ENCODE peak calls at places on chromosomes 13 and 19, in eight cellular contexts. One of them, this sample, is unnamed. For H3K36me3, the result is how much of the 10 kb centered on the place peaks cover.

GRCh38 chr13:94641432-94641941 is 39.8 kb downstream of the GPR180 start:
- DNase-seq in Peyer's patch: no peak
- DNase-seq in fibroblast of lung: peak
- DNase-seq in GM23338: peak
- DNase-seq in upper lobe of left lung: no peak
- DNase-seq in vagina: no peak
- DNase-seq in esophagus muscularis mucosa: no peak
- DNase-seq in heart left ventricle: no peak
- DNase-seq in this sample: no peak

GRCh38 chr13:106033634-106034033 is 501.8 kb downstream of the EFNB2 start:
- DNase-seq in vagina: no peak
- DNase-seq in Peyer's patch: no peak
- DNase-seq in esophagus muscularis mucosa: no peak
- DNase-seq in upper lobe of left lung: no peak
- DNase-seq in heart left ventricle: no peak
- DNase-seq in fibroblast of lung: peak
- DNase-seq in GM23338: peak
- DNase-seq in this sample: no peak

GRCh38 chr19:11232555-11232954 is 6.9 kb upstream of the ANGPTL8 start:
- DNase-seq in GM23338: no peak
- DNase-seq in esophagus muscularis mucosa: no peak
- DNase-seq in upper lobe of left lung: no peak
- DNase-seq in heart left ventricle: no peak
- DNase-seq in Peyer's patch: no peak
- DNase-seq in vagina: no peak
- DNase-seq in fibroblast of lung: no peak
- DNase-seq in this sample: no peak

GRCh38 chr19:2048959-2049740 is 1.9 kb downstream of the MKNK2 start:
- DNase-seq in vagina: no peak
- DNase-seq in esophagus muscularis mucosa: no peak
- DNase-seq in GM23338: no peak
- DNase-seq in Peyer's patch: no peak
- DNase-seq in fibroblast of lung: no peak
- DNase-seq in upper lobe of left lung: peak
- DNase-seq in heart left ventricle: no peak
- DNase-seq in this sample: peak

GRCh38 chr19:2809387-2810140 is 10.1 kb upstream of the ZNF554 start:
- DNase-seq in Peyer's patch: no peak
- DNase-seq in fibroblast of lung: no peak
- DNase-seq in esophagus muscularis mucosa: no peak
- DNase-seq in upper lobe of left lung: peak
- DNase-seq in heart left ventricle: no peak
- DNase-seq in vagina: no peak
- DNase-seq in GM23338: no peak
- DNase-seq in this sample: no peak

GRCh38 chr13:83184819-83185218 is 697.5 kb downstream of the SLITRK1 start:
- DNase-seq in upper lobe of left lung: no peak
- DNase-seq in heart left ventricle: no peak
- DNase-seq in GM23338: no peak
- DNase-seq in fibroblast of lung: peak
- DNase-seq in esophagus muscularis mucosa: no peak
- DNase-seq in Peyer's patch: no peak
- DNase-seq in vagina: no peak
- DNase-seq in this sample: no peak

GRCh38 chr13:109533350-109533749 is 253.0 kb downstream of the IRS2 start:
- DNase-seq in vagina: no peak
- DNase-seq in GM23338: no peak
- DNase-seq in upper lobe of left lung: no peak
- DNase-seq in Peyer's patch: no peak
- DNase-seq in heart left ventricle: no peak
- DNase-seq in fibroblast of lung: no peak
- DNase-seq in esophagus muscularis mucosa: no peak
- DNase-seq in this sample: no peak

GRCh38 chr19:54164369-54165068 is 5.0 kb upstream of the LENG1 start:
- DNase-seq in esophagus muscularis mucosa: no peak
- DNase-seq in fibroblast of lung: peak
- DNase-seq in upper lobe of left lung: peak
- DNase-seq in GM23338: peak
- DNase-seq in vagina: no peak
- DNase-seq in Peyer's patch: peak
- DNase-seq in heart left ventricle: no peak
- DNase-seq in this sample: peak

GRCh38 chr13:111022241-111022640 is 92.9 kb upstream of the ARHGEF7 start:
- DNase-seq in esophagus muscularis mucosa: no peak
- DNase-seq in upper lobe of left lung: no peak
- DNase-seq in vagina: no peak
- DNase-seq in fibroblast of lung: no peak
- DNase-seq in heart left ventricle: no peak
- DNase-seq in Peyer's patch: no peak
- DNase-seq in GM23338: no peak
- DNase-seq in this sample: no peak

GRCh38 chr13:28128030-28128429 is 10.3 kb upstream of the PAN3 start:
- DNase-seq in heart left ventricle: no peak
- DNase-seq in Peyer's patch: no peak
- DNase-seq in GM23338: no peak
- DNase-seq in esophagus muscularis mucosa: no peak
- DNase-seq in fibroblast of lung: no peak
- DNase-seq in upper lobe of left lung: no peak
- DNase-seq in vagina: no peak
- DNase-seq in this sample: no peak

GRCh38 chr19:926595-927043 is 784 bp downstream of the ARID3A start:
- DNase-seq in esophagus muscularis mucosa: no peak
- DNase-seq in heart left ventricle: peak
- DNase-seq in upper lobe of left lung: peak
- DNase-seq in fibroblast of lung: no peak
- DNase-seq in Peyer's patch: peak
- DNase-seq in vagina: no peak
- DNase-seq in GM23338: peak
- DNase-seq in this sample: peak

GRCh38 chr19:37304190-37304883 is 66.6 kb upstream of the ZNF527 start:
- DNase-seq in fibroblast of lung: peak
- DNase-seq in GM23338: no peak
- DNase-seq in vagina: no peak
- DNase-seq in Peyer's patch: no peak
- DNase-seq in esophagus muscularis mucosa: no peak
- DNase-seq in upper lobe of left lung: peak
- DNase-seq in heart left ventricle: peak
- DNase-seq in this sample: peak

GRCh38 chr13:73661066-73661465 is 473.1 kb downstream of the KLF12 start:
- DNase-seq in heart left ventricle: no peak
- DNase-seq in fibroblast of lung: no peak
- DNase-seq in vagina: no peak
- DNase-seq in Peyer's patch: no peak
- DNase-seq in GM23338: no peak
- DNase-seq in esophagus muscularis mucosa: no peak
- DNase-seq in upper lobe of left lung: peak
- DNase-seq in this sample: no peak

GRCh38 chr13:26710166-26710565 is 50.4 kb downstream of the GPR12 start:
- DNase-seq in vagina: no peak
- DNase-seq in esophagus muscularis mucosa: peak
- DNase-seq in GM23338: peak
- DNase-seq in Peyer's patch: no peak
- DNase-seq in fibroblast of lung: no peak
- DNase-seq in upper lobe of left lung: peak
- DNase-seq in heart left ventricle: no peak
- DNase-seq in this sample: no peak

GRCh38 chr19:35352448-35353304 is 5.0 kb downstream of the FFAR1 start:
- DNase-seq in heart left ventricle: peak
- DNase-seq in GM23338: peak
- DNase-seq in upper lobe of left lung: peak
- DNase-seq in vagina: no peak
- DNase-seq in Peyer's patch: peak
- DNase-seq in esophagus muscularis mucosa: no peak
- DNase-seq in fibroblast of lung: peak
- DNase-seq in this sample: peak

GRCh38 chr19:55491546-55492360 is 3.5 kb downstream of the SSC5D start:
- DNase-seq in GM23338: no peak
- DNase-seq in upper lobe of left lung: peak
- DNase-seq in esophagus muscularis mucosa: no peak
- DNase-seq in heart left ventricle: no peak
- DNase-seq in Peyer's patch: no peak
- DNase-seq in vagina: no peak
- DNase-seq in fibroblast of lung: no peak
- DNase-seq in this sample: no peak

GRCh38 chr19:3115411-3115810 is 20.4 kb upstream of the GNA15 start:
- DNase-seq in Peyer's patch: no peak
- DNase-seq in esophagus muscularis mucosa: no peak
- DNase-seq in fibroblast of lung: no peak
- DNase-seq in GM23338: no peak
- DNase-seq in vagina: no peak
- DNase-seq in upper lobe of left lung: peak
- DNase-seq in heart left ventricle: no peak
- DNase-seq in this sample: no peak

GRCh38 chr13:53012707-53013106 is 15.9 kb upstream of the OLFM4 start:
- DNase-seq in upper lobe of left lung: no peak
- DNase-seq in GM23338: no peak
- DNase-seq in Peyer's patch: no peak
- DNase-seq in heart left ventricle: no peak
- DNase-seq in vagina: no peak
- DNase-seq in esophagus muscularis mucosa: no peak
- DNase-seq in fibroblast of lung: no peak
- DNase-seq in this sample: no peak

GRCh38 chr13:110272651-110273050 is 34.3 kb downstream of the COL4A1 start:
- DNase-seq in esophagus muscularis mucosa: no peak
- DNase-seq in fibroblast of lung: no peak
- DNase-seq in Peyer's patch: no peak
- DNase-seq in heart left ventricle: peak
- DNase-seq in GM23338: no peak
- DNase-seq in vagina: peak
- DNase-seq in upper lobe of left lung: no peak
- DNase-seq in this sample: no peak

GRCh38 chr19:27920774-27921173 is 1292.2 kb downstream of the UQCRFS1 start:
- DNase-seq in GM23338: no peak
- DNase-seq in vagina: no peak
- DNase-seq in Peyer's patch: no peak
- DNase-seq in upper lobe of left lung: no peak
- DNase-seq in fibroblast of lung: no peak
- DNase-seq in esophagus muscularis mucosa: no peak
- DNase-seq in heart left ventricle: no peak
- DNase-seq in this sample: no peak

GRCh38 chr19:13978721-13979191 is 26.4 kb downstream of the DCAF15 start:
- DNase-seq in fibroblast of lung: no peak
- DNase-seq in upper lobe of left lung: peak
- DNase-seq in vagina: no peak
- DNase-seq in GM23338: no peak
- DNase-seq in heart left ventricle: no peak
- DNase-seq in esophagus muscularis mucosa: no peak
- DNase-seq in Peyer's patch: no peak
- DNase-seq in this sample: peak
- H3K4me3 ChIP-seq in fibroblast of lung: no peak
- H3K4me3 ChIP-seq in upper lobe of left lung: peak
- H3K4me3 ChIP-seq in vagina: peak
- H3K4me3 ChIP-seq in GM23338: peak
- H3K4me3 ChIP-seq in heart left ventricle: peak
- H3K4me3 ChIP-seq in esophagus muscularis mucosa: peak
- H3K4me3 ChIP-seq in Peyer's patch: peak
- H3K4me3 ChIP-seq in this sample: peak

DNA sequence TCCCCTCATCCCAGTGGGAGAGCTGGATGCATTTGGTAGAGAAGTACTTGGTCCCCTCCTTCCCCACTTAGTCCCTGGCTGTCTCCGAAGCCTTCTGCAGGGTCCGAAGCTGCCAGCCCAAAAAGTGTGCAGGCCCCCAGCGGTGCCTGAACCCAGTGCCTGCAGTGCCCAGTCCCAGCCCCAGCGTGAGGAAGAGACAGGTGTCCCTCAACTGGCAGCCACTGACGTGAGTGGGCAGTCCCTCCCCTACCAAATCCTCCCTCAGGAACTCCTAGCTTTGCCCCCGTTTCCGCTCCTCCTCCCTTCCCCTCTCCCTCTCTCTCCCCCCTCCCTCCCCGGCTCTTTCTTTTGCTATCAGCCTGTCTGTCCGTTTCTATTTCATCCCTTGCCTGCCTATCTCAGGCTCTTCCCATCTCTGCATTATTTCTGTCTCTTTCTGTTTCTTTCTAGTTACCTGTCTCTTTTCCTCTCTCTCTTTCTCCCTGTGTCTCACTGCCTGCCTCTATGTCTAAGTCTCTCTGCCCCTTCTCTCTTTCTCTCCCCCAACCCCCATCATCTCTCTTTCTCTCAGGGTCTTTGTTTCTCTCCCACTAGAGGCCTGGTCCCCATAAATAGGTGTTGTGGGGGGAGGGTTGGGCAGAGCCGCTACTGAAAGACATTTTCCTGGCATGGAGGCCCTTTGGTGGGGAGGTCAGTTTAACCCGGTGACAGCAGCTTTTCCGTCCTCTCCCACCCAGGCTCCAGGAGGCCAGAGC is 1.7 kb upstream of the LTBP4 start:
- DNase-seq in vagina: no peak
- DNase-seq in upper lobe of left lung: peak
- DNase-seq in esophagus muscularis mucosa: no peak
- DNase-seq in heart left ventricle: no peak
- DNase-seq in GM23338: peak
- DNase-seq in Peyer's patch: no peak
- DNase-seq in fibroblast of lung: peak
- DNase-seq in this sample: no peak
- H3K27ac ChIP-seq in vagina: peak
- H3K27ac ChIP-seq in upper lobe of left lung: peak
- H3K27ac ChIP-seq in esophagus muscularis mucosa: peak
- H3K27ac ChIP-seq in heart left ventricle: peak
- H3K27ac ChIP-seq in GM23338: no peak
- H3K27ac ChIP-seq in Peyer's patch: peak
- H3K27ac ChIP-seq in fibroblast of lung: no peak
- H3K27ac ChIP-seq in this sample: peak

DNA sequence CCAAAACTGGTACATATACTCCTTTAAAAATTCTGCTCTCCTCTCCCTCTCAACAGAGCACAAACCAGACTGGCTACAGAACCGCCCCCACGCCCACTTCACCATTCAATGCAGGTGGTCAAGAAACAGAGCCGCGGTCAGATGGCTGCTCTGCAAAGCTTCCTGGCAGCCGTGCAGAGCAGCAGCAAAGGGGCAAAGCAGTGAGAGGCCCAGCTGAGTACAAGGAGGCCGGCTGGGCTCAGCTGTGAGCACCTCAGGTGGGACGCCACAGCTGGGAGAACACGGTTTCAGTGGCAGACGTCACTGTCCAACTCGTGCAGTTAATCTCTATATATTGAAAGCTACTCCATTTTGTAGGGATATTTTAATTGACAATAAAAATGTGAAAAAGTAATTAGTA is 8.3 kb downstream of the GRTP1 start:
- DNase-seq in upper lobe of left lung: no peak
- DNase-seq in vagina: no peak
- DNase-seq in heart left ventricle: no peak
- DNase-seq in esophagus muscularis mucosa: no peak
- DNase-seq in Peyer's patch: no peak
- DNase-seq in GM23338: no peak
- DNase-seq in fibroblast of lung: no peak
- DNase-seq in this sample: no peak
- H3K36me3 ChIP-seq in upper lobe of left lung: under half
- H3K36me3 ChIP-seq in vagina: under half
- H3K36me3 ChIP-seq in heart left ventricle: under half
- H3K36me3 ChIP-seq in esophagus muscularis mucosa: under half
- H3K36me3 ChIP-seq in Peyer's patch: under half
- H3K36me3 ChIP-seq in GM23338: under half
- H3K36me3 ChIP-seq in fibroblast of lung: under half
- H3K36me3 ChIP-seq in this sample: under half

DNA sequence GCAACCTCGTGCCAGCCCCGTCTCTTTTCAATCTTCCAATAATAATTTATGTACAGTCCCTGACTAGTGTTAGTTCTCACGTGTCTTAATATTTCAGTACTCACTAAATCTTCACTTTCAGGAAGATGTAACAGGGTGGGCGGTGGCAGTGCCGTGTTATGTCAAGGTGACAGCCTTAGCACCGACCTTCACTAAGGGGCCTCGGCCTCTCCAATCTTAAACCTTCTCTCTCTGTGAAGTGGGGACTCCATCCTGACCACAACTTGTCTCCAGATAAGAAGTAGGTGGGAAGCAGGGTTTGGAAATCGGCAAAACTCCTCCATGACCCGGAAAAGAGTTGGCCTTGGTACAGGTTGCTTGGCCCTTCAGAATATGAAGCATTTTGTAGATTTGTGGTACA is 1.8 kb downstream of the RPS19 start:
- DNase-seq in vagina: no peak
- DNase-seq in upper lobe of left lung: no peak
- DNase-seq in esophagus muscularis mucosa: no peak
- DNase-seq in GM23338: no peak
- DNase-seq in heart left ventricle: no peak
- DNase-seq in Peyer's patch: no peak
- DNase-seq in fibroblast of lung: no peak
- DNase-seq in this sample: no peak
- H3K4me3 ChIP-seq in vagina: no peak
- H3K4me3 ChIP-seq in upper lobe of left lung: no peak
- H3K4me3 ChIP-seq in esophagus muscularis mucosa: peak
- H3K4me3 ChIP-seq in GM23338: peak
- H3K4me3 ChIP-seq in heart left ventricle: peak
- H3K4me3 ChIP-seq in Peyer's patch: no peak
- H3K4me3 ChIP-seq in fibroblast of lung: peak
- H3K4me3 ChIP-seq in this sample: no peak